ENCODE peak calls at places on chromosomes 16 and 17, in seven cellular contexts. One of them, this sample, is unnamed.

GRCh38 chr17:35192708-35193107 is 1.5 kb downstream of the SLC35G3 start:
- DNase-seq in RKO: no peak
- DNase-seq in BE2C: no peak
- DNase-seq in stimulated activated CD8-positive, alpha-beta memory T cell treated with anti-CD3 and anti-CD28 coated beads, Interleukin-4, amount 100 ng/mL, for 4 hours: no peak
- DNase-seq in bronchial epithelial cell: no peak
- DNase-seq in mesothelial cell of epicardium: no peak
- DNase-seq in stimulated activated CD4-positive, alpha-beta T cell treated with anti-CD3 and anti-CD28 coated beads, Interleukin-2, amount 100 ng/mL, for 48 hours: no peak
- DNase-seq in this sample: no peak

GRCh38 chr17:58279016-58279671 is 1.6 kb downstream of the MPO start:
- DNase-seq in bronchial epithelial cell: no peak
- DNase-seq in stimulated activated CD4-positive, alpha-beta T cell treated with anti-CD3 and anti-CD28 coated beads, Interleukin-2, amount 100 ng/mL, for 48 hours: no peak
- DNase-seq in mesothelial cell of epicardium: no peak
- DNase-seq in stimulated activated CD8-positive, alpha-beta memory T cell treated with anti-CD3 and anti-CD28 coated beads, Interleukin-4, amount 100 ng/mL, for 4 hours: no peak
- DNase-seq in RKO: no peak
- DNase-seq in BE2C: no peak
- DNase-seq in this sample: no peak

GRCh38 chr16:48899500-48899899 is 289.5 kb upstream of the N4BP1 start:
- DNase-seq in stimulated activated CD4-positive, alpha-beta T cell treated with anti-CD3 and anti-CD28 coated beads, Interleukin-2, amount 100 ng/mL, for 48 hours: no peak
- DNase-seq in bronchial epithelial cell: no peak
- DNase-seq in stimulated activated CD8-positive, alpha-beta memory T cell treated with anti-CD3 and anti-CD28 coated beads, Interleukin-4, amount 100 ng/mL, for 4 hours: no peak
- DNase-seq in mesothelial cell of epicardium: no peak
- DNase-seq in BE2C: no peak
- DNase-seq in RKO: no peak
- DNase-seq in this sample: no peak

GRCh38 chr17:80265205-80266068 is 4.8 kb downstream of the RNF213 start:
- DNase-seq in BE2C: no peak
- DNase-seq in RKO: no peak
- DNase-seq in mesothelial cell of epicardium: no peak
- DNase-seq in bronchial epithelial cell: no peak
- DNase-seq in stimulated activated CD8-positive, alpha-beta memory T cell treated with anti-CD3 and anti-CD28 coated beads, Interleukin-4, amount 100 ng/mL, for 4 hours: peak
- DNase-seq in stimulated activated CD4-positive, alpha-beta T cell treated with anti-CD3 and anti-CD28 coated beads, Interleukin-2, amount 100 ng/mL, for 48 hours: peak
- DNase-seq in this sample: no peak

GRCh38 chr17:73690581-73691135 is 46.4 kb upstream of the SDK2 start:
- DNase-seq in stimulated activated CD8-positive, alpha-beta memory T cell treated with anti-CD3 and anti-CD28 coated beads, Interleukin-4, amount 100 ng/mL, for 4 hours: no peak
- DNase-seq in mesothelial cell of epicardium: no peak
- DNase-seq in RKO: no peak
- DNase-seq in stimulated activated CD4-positive, alpha-beta T cell treated with anti-CD3 and anti-CD28 coated beads, Interleukin-2, amount 100 ng/mL, for 48 hours: no peak
- DNase-seq in bronchial epithelial cell: no peak
- DNase-seq in BE2C: peak
- DNase-seq in this sample: no peak

GRCh38 chr16:14549789-14550153 is 80.3 kb downstream of the PARN start:
- DNase-seq in bronchial epithelial cell: peak
- DNase-seq in mesothelial cell of epicardium: no peak
- DNase-seq in BE2C: no peak
- DNase-seq in RKO: no peak
- DNase-seq in stimulated activated CD4-positive, alpha-beta T cell treated with anti-CD3 and anti-CD28 coated beads, Interleukin-2, amount 100 ng/mL, for 48 hours: no peak
- DNase-seq in stimulated activated CD8-positive, alpha-beta memory T cell treated with anti-CD3 and anti-CD28 coated beads, Interleukin-4, amount 100 ng/mL, for 4 hours: no peak
- DNase-seq in this sample: no peak

GRCh38 chr16:52398491-52398960 is 148.4 kb downstream of the TOX3 start:
- DNase-seq in stimulated activated CD8-positive, alpha-beta memory T cell treated with anti-CD3 and anti-CD28 coated beads, Interleukin-4, amount 100 ng/mL, for 4 hours: no peak
- DNase-seq in mesothelial cell of epicardium: no peak
- DNase-seq in stimulated activated CD4-positive, alpha-beta T cell treated with anti-CD3 and anti-CD28 coated beads, Interleukin-2, amount 100 ng/mL, for 48 hours: no peak
- DNase-seq in BE2C: no peak
- DNase-seq in bronchial epithelial cell: no peak
- DNase-seq in RKO: no peak
- DNase-seq in this sample: no peak

GRCh38 chr17:9669551-9670008 is 24.3 kb downstream of the USP43 start:
- DNase-seq in bronchial epithelial cell: peak
- DNase-seq in BE2C: no peak
- DNase-seq in stimulated activated CD8-positive, alpha-beta memory T cell treated with anti-CD3 and anti-CD28 coated beads, Interleukin-4, amount 100 ng/mL, for 4 hours: no peak
- DNase-seq in RKO: no peak
- DNase-seq in mesothelial cell of epicardium: peak
- DNase-seq in stimulated activated CD4-positive, alpha-beta T cell treated with anti-CD3 and anti-CD28 coated beads, Interleukin-2, amount 100 ng/mL, for 48 hours: no peak
- DNase-seq in this sample: no peak

GRCh38 chr16:10412935-10413601 is 27.2 kb downstream of the ATF7IP2 start:
- DNase-seq in BE2C: no peak
- DNase-seq in bronchial epithelial cell: no peak
- DNase-seq in stimulated activated CD4-positive, alpha-beta T cell treated with anti-CD3 and anti-CD28 coated beads, Interleukin-2, amount 100 ng/mL, for 48 hours: no peak
- DNase-seq in mesothelial cell of epicardium: no peak
- DNase-seq in RKO: no peak
- DNase-seq in stimulated activated CD8-positive, alpha-beta memory T cell treated with anti-CD3 and anti-CD28 coated beads, Interleukin-4, amount 100 ng/mL, for 4 hours: no peak
- DNase-seq in this sample: no peak

GRCh38 chr16:1509307-1510221 is 16.4 kb downstream of the TELO2 start:
- DNase-seq in mesothelial cell of epicardium: no peak
- DNase-seq in stimulated activated CD4-positive, alpha-beta T cell treated with anti-CD3 and anti-CD28 coated beads, Interleukin-2, amount 100 ng/mL, for 48 hours: no peak
- DNase-seq in bronchial epithelial cell: no peak
- DNase-seq in RKO: no peak
- DNase-seq in BE2C: peak
- DNase-seq in stimulated activated CD8-positive, alpha-beta memory T cell treated with anti-CD3 and anti-CD28 coated beads, Interleukin-4, amount 100 ng/mL, for 4 hours: no peak
- DNase-seq in this sample: no peak

GRCh38 chr17:78411241-78411855 is 32.9 kb downstream of the PGS1 start:
- DNase-seq in bronchial epithelial cell: no peak
- DNase-seq in stimulated activated CD4-positive, alpha-beta T cell treated with anti-CD3 and anti-CD28 coated beads, Interleukin-2, amount 100 ng/mL, for 48 hours: no peak
- DNase-seq in RKO: no peak
- DNase-seq in mesothelial cell of epicardium: no peak
- DNase-seq in BE2C: no peak
- DNase-seq in stimulated activated CD8-positive, alpha-beta memory T cell treated with anti-CD3 and anti-CD28 coated beads, Interleukin-4, amount 100 ng/mL, for 4 hours: no peak
- DNase-seq in this sample: no peak

GRCh38 chr16:30551781-30552180 is 6.4 kb downstream of the ZNF764 start:
- DNase-seq in stimulated activated CD4-positive, alpha-beta T cell treated with anti-CD3 and anti-CD28 coated beads, Interleukin-2, amount 100 ng/mL, for 48 hours: peak
- DNase-seq in stimulated activated CD8-positive, alpha-beta memory T cell treated with anti-CD3 and anti-CD28 coated beads, Interleukin-4, amount 100 ng/mL, for 4 hours: no peak
- DNase-seq in mesothelial cell of epicardium: no peak
- DNase-seq in BE2C: no peak
- DNase-seq in bronchial epithelial cell: no peak
- DNase-seq in RKO: no peak
- DNase-seq in this sample: no peak

GRCh38 chr17:78316867-78317816 is 42.7 kb downstream of the SOCS3 start:
- DNase-seq in mesothelial cell of epicardium: no peak
- DNase-seq in stimulated activated CD8-positive, alpha-beta memory T cell treated with anti-CD3 and anti-CD28 coated beads, Interleukin-4, amount 100 ng/mL, for 4 hours: no peak
- DNase-seq in stimulated activated CD4-positive, alpha-beta T cell treated with anti-CD3 and anti-CD28 coated beads, Interleukin-2, amount 100 ng/mL, for 48 hours: no peak
- DNase-seq in BE2C: no peak
- DNase-seq in bronchial epithelial cell: peak
- DNase-seq in RKO: no peak
- DNase-seq in this sample: no peak

GRCh38 chr17:74977802-74978201 is 5.2 kb upstream of the HID1 start:
- DNase-seq in stimulated activated CD8-positive, alpha-beta memory T cell treated with anti-CD3 and anti-CD28 coated beads, Interleukin-4, amount 100 ng/mL, for 4 hours: no peak
- DNase-seq in bronchial epithelial cell: no peak
- DNase-seq in mesothelial cell of epicardium: no peak
- DNase-seq in RKO: no peak
- DNase-seq in stimulated activated CD4-positive, alpha-beta T cell treated with anti-CD3 and anti-CD28 coated beads, Interleukin-2, amount 100 ng/mL, for 48 hours: no peak
- DNase-seq in BE2C: no peak
- DNase-seq in this sample: no peak

GRCh38 chr16:10441726-10442125 is 55.9 kb downstream of the ATF7IP2 start:
- DNase-seq in stimulated activated CD4-positive, alpha-beta T cell treated with anti-CD3 and anti-CD28 coated beads, Interleukin-2, amount 100 ng/mL, for 48 hours: no peak
- DNase-seq in BE2C: no peak
- DNase-seq in stimulated activated CD8-positive, alpha-beta memory T cell treated with anti-CD3 and anti-CD28 coated beads, Interleukin-4, amount 100 ng/mL, for 4 hours: no peak
- DNase-seq in bronchial epithelial cell: no peak
- DNase-seq in RKO: peak
- DNase-seq in mesothelial cell of epicardium: no peak
- DNase-seq in this sample: no peak

GRCh38 chr17:50467855-50468119 is 893 bp downstream of the CHAD start:
- DNase-seq in BE2C: no peak
- DNase-seq in mesothelial cell of epicardium: no peak
- DNase-seq in RKO: no peak
- DNase-seq in stimulated activated CD8-positive, alpha-beta memory T cell treated with anti-CD3 and anti-CD28 coated beads, Interleukin-4, amount 100 ng/mL, for 4 hours: no peak
- DNase-seq in stimulated activated CD4-positive, alpha-beta T cell treated with anti-CD3 and anti-CD28 coated beads, Interleukin-2, amount 100 ng/mL, for 48 hours: no peak
- DNase-seq in bronchial epithelial cell: no peak
- DNase-seq in this sample: no peak

GRCh38 chr17:67500261-67500660 is 123.2 kb downstream of the PITPNC1 start:
- DNase-seq in mesothelial cell of epicardium: no peak
- DNase-seq in BE2C: peak
- DNase-seq in bronchial epithelial cell: no peak
- DNase-seq in stimulated activated CD8-positive, alpha-beta memory T cell treated with anti-CD3 and anti-CD28 coated beads, Interleukin-4, amount 100 ng/mL, for 4 hours: no peak
- DNase-seq in stimulated activated CD4-positive, alpha-beta T cell treated with anti-CD3 and anti-CD28 coated beads, Interleukin-2, amount 100 ng/mL, for 48 hours: no peak
- DNase-seq in RKO: no peak
- DNase-seq in this sample: no peak

GRCh38 chr17:5516060-5516792 is 29.9 kb downstream of the MIS12 start:
- DNase-seq in bronchial epithelial cell: peak
- DNase-seq in mesothelial cell of epicardium: no peak
- DNase-seq in RKO: peak
- DNase-seq in stimulated activated CD4-positive, alpha-beta T cell treated with anti-CD3 and anti-CD28 coated beads, Interleukin-2, amount 100 ng/mL, for 48 hours: no peak
- DNase-seq in stimulated activated CD8-positive, alpha-beta memory T cell treated with anti-CD3 and anti-CD28 coated beads, Interleukin-4, amount 100 ng/mL, for 4 hours: no peak
- DNase-seq in BE2C: no peak
- DNase-seq in this sample: peak

GRCh38 chr17:40071720-40072480 is 9.1 kb downstream of the THRA start:
- DNase-seq in RKO: no peak
- DNase-seq in BE2C: peak
- DNase-seq in bronchial epithelial cell: no peak
- DNase-seq in stimulated activated CD4-positive, alpha-beta T cell treated with anti-CD3 and anti-CD28 coated beads, Interleukin-2, amount 100 ng/mL, for 48 hours: no peak
- DNase-seq in mesothelial cell of epicardium: no peak
- DNase-seq in stimulated activated CD8-positive, alpha-beta memory T cell treated with anti-CD3 and anti-CD28 coated beads, Interleukin-4, amount 100 ng/mL, for 4 hours: no peak
- DNase-seq in this sample: peak

GRCh38 chr17:33968350-33969044 is 286.6 kb upstream of the CCL2 start:
- DNase-seq in stimulated activated CD4-positive, alpha-beta T cell treated with anti-CD3 and anti-CD28 coated beads, Interleukin-2, amount 100 ng/mL, for 48 hours: no peak
- DNase-seq in BE2C: no peak
- DNase-seq in bronchial epithelial cell: no peak
- DNase-seq in RKO: no peak
- DNase-seq in mesothelial cell of epicardium: no peak
- DNase-seq in stimulated activated CD8-positive, alpha-beta memory T cell treated with anti-CD3 and anti-CD28 coated beads, Interleukin-4, amount 100 ng/mL, for 4 hours: no peak
- DNase-seq in this sample: no peak

GRCh38 chr17:46163316-46163715 is 29.9 kb downstream of the KANSL1 start:
- DNase-seq in BE2C: no peak
- DNase-seq in RKO: no peak
- DNase-seq in mesothelial cell of epicardium: no peak
- DNase-seq in stimulated activated CD8-positive, alpha-beta memory T cell treated with anti-CD3 and anti-CD28 coated beads, Interleukin-4, amount 100 ng/mL, for 4 hours: no peak
- DNase-seq in stimulated activated CD4-positive, alpha-beta T cell treated with anti-CD3 and anti-CD28 coated beads, Interleukin-2, amount 100 ng/mL, for 48 hours: no peak
- DNase-seq in bronchial epithelial cell: peak
- DNase-seq in this sample: no peak

GRCh38 chr16:65875362-65876199 is 490.9 kb upstream of the CDH5 start:
- DNase-seq in mesothelial cell of epicardium: no peak
- DNase-seq in RKO: no peak
- DNase-seq in BE2C: peak
- DNase-seq in bronchial epithelial cell: peak
- DNase-seq in stimulated activated CD4-positive, alpha-beta T cell treated with anti-CD3 and anti-CD28 coated beads, Interleukin-2, amount 100 ng/mL, for 48 hours: no peak
- DNase-seq in stimulated activated CD8-positive, alpha-beta memory T cell treated with anti-CD3 and anti-CD28 coated beads, Interleukin-4, amount 100 ng/mL, for 4 hours: no peak
- DNase-seq in this sample: no peak

GRCh38 chr17:72997559-72997958 is 94.9 kb downstream of the SLC39A11 start:
- DNase-seq in BE2C: no peak
- DNase-seq in stimulated activated CD4-positive, alpha-beta T cell treated with anti-CD3 and anti-CD28 coated beads, Interleukin-2, amount 100 ng/mL, for 48 hours: no peak
- DNase-seq in mesothelial cell of epicardium: no peak
- DNase-seq in stimulated activated CD8-positive, alpha-beta memory T cell treated with anti-CD3 and anti-CD28 coated beads, Interleukin-4, amount 100 ng/mL, for 4 hours: no peak
- DNase-seq in bronchial epithelial cell: no peak
- DNase-seq in RKO: no peak
- DNase-seq in this sample: no peak